ENCODE peak calls at places on chromosomes 4 and X, in four cellular contexts. J is hepatocyte, H is K562, L is GM23248. T is an unnamed sample. For H3K4me1, the result is how much of the 10 kb centered on the place peaks cover.

GRCh38 chrX:72306851-72307645 is 1.3 kb upstream of the CITED1 start:
- DNase-seq in J (peak), H (peak), L (peak), T (no peak)

GRCh38 chr4:156303708-156304107 is 350.0 kb upstream of the CTSO start:
- DNase-seq in J (no peak), H (no peak), L (no peak), T (no peak)

GRCh38 chr4:79421483-79421882 is 13.5 kb upstream of the GK2 start:
- DNase-seq in J (no peak), H (no peak), L (no peak), T (no peak)

GRCh38 chrX:153349952-153350351 is 16.0 kb downstream of the ZNF275 start:
- DNase-seq in J (no peak), H (no peak), L (no peak), T (no peak)

GRCh38 chr4:94515365-94515764 is 63.6 kb downstream of the PDLIM5 start:
- DNase-seq in J (no peak), H (no peak), L (no peak), T (no peak)

GRCh38 chr4:181737744-181738143 is 505.5 kb upstream of the TENM3 start:
- DNase-seq in J (no peak), H (no peak), L (no peak), T (no peak)

GRCh38 chrX:49919617-49920016 is 2.8 kb upstream of the CLCN5 start:
- DNase-seq in J (peak), H (peak), L (peak), T (no peak)

GRCh38 chr4:99117876-99118693 is 26.0 kb downstream of the ADH4 start:
- DNase-seq in J (peak), H (no peak), L (peak), T (no peak)

GRCh38 chr4:16205298-16206164 is 20.7 kb downstream of the TAPT1 start:
- DNase-seq in J (peak), H (peak), L (peak), T (no peak)

GRCh38 chr4:13678186-13678924 is 50.8 kb upstream of the BOD1L1 start:
- DNase-seq in J (no peak), H (no peak), L (no peak), T (no peak)

GRCh38 chr4:78079701-78080430 is 22.7 kb downstream of the FRAS1 start:
- DNase-seq in J (no peak), H (no peak), L (no peak), T (no peak)

GRCh38 chr4:11436673-11437072 is 8.0 kb upstream of the HS3ST1 start:
- DNase-seq in J (no peak), H (no peak), L (no peak), T (no peak)

GRCh38 chr4:6625256-6625655 is 15.2 kb upstream of the MRFAP1 start:
- DNase-seq in J (no peak), H (no peak), L (no peak), T (no peak)

GRCh38 chrX:154546354-154547244 is at the start of gene G6PD:
- DNase-seq in J (peak), H (peak), L (peak), T (no peak)

GRCh38 chr4:2936773-2937145 is 26.4 kb downstream of the NOP14 start:
- DNase-seq in J (peak), H (no peak), L (peak), T (peak)

GRCh38 chrX:130626521-130626920 is 224.7 kb downstream of the RBMX2 start:
- DNase-seq in J (no peak), H (no peak), L (peak), T (no peak)

GRCh38 chr4:131302108-131302507 is 1847.0 kb upstream of the PCDH10 start:
- DNase-seq in J (no peak), H (no peak), L (no peak), T (no peak)

GRCh38 chr4:3501825-3502425 is 30.3 kb downstream of the LRPAP1 start:
- DNase-seq in J (no peak), H (no peak), L (no peak), T (no peak)

GRCh38 chr4:52019941-52020657 is at the start of gene LRRC66:
- DNase-seq in J (peak), H (no peak), L (peak), T (no peak)

GRCh38 chrX:103554687-103555417 is 30.5 kb upstream of the TCEAL4 start:
- DNase-seq in J (peak), H (peak), L (no peak), T (no peak)

GRCh38 chr4:47221721-47222120 is 190.4 kb downstream of the GABRB1 start:
- DNase-seq in J (peak), H (no peak), L (peak), T (no peak)

GRCh38 chrX:142089193-142089592 is 115.9 kb downstream of the MAGEC2 start:
- DNase-seq in J (peak), H (no peak), L (peak), T (no peak)

GRCh38 chrX:11952176-11952720 is 186.0 kb upstream of the FRMPD4 start:
- DNase-seq in J (no peak), H (no peak), L (no peak), T (no peak)

GRCh38 chr4:118872181-118872580 is 16.5 kb upstream of the SYNPO2 start:
- DNase-seq in J (no peak), H (no peak), L (no peak), T (no peak)

GRCh38 chr4:108398836-108399235 is 221.5 kb upstream of the RPL34 start:
- DNase-seq in J (no peak), H (no peak), L (no peak), T (no peak)
- H3K4me1 ChIP-seq in J (under half), H (under half), L (under half), T (under half)

GRCh38 chrX:150150780-150151125 is 212.4 kb upstream of the MAMLD1 start:
- DNase-seq in J (no peak), H (no peak), L (no peak), T (no peak)
- H2AFZ ChIP-seq in J (no peak), H (no peak), L (no peak), T (no peak)

DNA sequence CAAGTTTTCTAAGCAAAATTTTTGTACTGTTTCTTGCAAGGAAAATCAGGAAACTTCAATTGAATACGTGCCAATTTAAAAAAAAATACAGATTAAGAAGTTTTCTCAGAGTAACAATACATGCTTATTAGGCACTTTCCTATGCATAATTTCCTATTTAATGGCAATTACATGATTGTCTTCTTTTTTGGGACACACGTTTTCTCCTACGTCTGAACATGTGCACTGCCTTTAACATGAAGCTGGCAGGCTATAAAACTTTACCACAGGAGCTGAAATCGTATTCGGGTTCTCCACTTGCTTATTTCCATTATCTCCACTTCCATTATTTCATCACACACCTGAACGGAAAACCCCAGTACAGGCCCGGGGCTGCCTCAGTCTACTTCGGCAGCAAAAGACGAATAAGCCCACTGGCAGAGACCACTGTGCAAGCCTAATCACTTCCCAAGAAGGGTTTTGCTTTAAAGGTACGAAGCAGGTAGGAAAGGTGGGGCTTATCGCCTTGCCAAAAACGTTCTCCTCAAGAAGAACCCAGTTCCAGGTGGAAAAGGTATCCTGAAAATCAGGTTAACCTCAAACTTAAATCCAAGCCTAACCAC is 573 bp downstream of the RCHY1 start:
- DNase-seq in J (peak), H (no peak), L (peak), T (no peak)
- H3K4me1 ChIP-seq in J (under half), H (under half), L (under half), T (under half)

DNA sequence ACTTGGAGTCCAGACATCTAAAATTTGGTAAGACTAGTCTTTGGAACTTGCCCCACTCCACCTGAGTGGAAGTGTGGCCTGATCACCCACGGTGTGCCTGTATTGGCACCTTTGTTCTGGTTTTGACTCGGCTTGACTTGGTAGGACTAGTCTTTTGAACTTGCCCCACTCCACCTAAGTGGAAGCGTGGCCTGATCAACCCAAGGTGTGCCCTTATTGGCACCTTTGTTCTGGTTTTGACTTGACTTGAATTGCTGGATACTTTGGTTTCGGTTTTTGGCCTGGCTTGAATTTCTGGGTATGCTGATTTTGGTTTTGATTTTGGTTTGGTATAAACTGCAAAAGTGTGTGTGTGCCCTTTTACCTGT is 44.7 kb upstream of the UGT2B7 start:
- DNase-seq in J (no peak), H (no peak), L (no peak), T (no peak)
- H2AFZ ChIP-seq in J (no peak), H (peak), L (no peak), T (peak)

GRCh38 chr4:139973611-139974010 is 180.4 kb downstream of the MAML3 start:
- DNase-seq in J (no peak), H (no peak), L (no peak), T (no peak)
- H3K4me1 ChIP-seq in J (under half), H (under half), L (under half), T (under half)

DNA sequence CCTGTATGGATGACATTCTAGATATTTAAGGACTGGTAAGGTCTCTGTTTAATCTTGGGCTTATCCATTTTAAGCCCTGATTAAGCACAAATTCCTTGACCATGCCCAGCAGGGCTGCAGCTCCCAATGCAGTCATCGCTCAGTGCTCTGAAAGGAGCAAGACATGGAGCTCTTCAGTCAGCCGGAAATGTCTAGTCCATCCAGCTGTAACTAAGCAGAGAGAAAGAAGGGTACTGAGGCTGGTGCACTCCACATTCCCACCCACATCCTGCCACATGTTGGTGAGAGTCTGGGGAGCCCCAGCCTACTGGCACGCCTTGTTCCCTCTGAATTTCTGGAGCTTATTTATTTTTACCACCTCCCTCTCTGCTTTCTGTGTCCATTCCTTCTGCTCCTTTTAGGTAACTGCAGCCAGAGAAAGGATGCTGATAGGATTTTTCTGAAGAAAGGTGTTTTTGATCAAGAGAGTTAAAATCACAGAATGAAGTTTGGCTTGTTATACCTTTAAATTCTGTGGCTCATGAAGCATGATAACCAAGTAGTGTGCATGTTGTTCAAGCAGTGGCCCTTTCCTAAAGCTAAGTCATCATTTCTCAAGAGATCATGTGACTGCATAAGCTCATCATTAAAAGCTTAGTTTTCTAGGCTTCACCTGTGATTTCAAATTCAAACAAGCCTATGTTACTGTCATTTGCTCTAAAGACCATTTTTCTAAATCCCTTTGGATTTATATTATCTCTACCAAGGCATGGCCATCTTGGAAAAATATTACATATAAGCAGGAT is 74.0 kb downstream of the GALNT7 start:
- DNase-seq in J (no peak), H (no peak), L (no peak), T (no peak)
- H2AFZ ChIP-seq in J (no peak), H (no peak), L (no peak), T (no peak)

GRCh38 chrX:40108084-40108958 is 10.6 kb upstream of the BCOR start:
- DNase-seq in J (peak), H (no peak), L (peak), T (no peak)

GRCh38 chrX:40106677-40107290 is 9.0 kb upstream of the BCOR start:
- DNase-seq in J (no peak), H (no peak), L (peak), T (no peak)

GRCh38 chrX:40108959-40109287 is 11.2 kb upstream of the BCOR start:
- DNase-seq in J (peak), H (peak), L (peak), T (no peak)

GRCh38 chrX:40105791-40106676 is 8.3 kb upstream of the BCOR start:
- DNase-seq in J (peak), H (peak), L (peak), T (no peak)

DNA sequence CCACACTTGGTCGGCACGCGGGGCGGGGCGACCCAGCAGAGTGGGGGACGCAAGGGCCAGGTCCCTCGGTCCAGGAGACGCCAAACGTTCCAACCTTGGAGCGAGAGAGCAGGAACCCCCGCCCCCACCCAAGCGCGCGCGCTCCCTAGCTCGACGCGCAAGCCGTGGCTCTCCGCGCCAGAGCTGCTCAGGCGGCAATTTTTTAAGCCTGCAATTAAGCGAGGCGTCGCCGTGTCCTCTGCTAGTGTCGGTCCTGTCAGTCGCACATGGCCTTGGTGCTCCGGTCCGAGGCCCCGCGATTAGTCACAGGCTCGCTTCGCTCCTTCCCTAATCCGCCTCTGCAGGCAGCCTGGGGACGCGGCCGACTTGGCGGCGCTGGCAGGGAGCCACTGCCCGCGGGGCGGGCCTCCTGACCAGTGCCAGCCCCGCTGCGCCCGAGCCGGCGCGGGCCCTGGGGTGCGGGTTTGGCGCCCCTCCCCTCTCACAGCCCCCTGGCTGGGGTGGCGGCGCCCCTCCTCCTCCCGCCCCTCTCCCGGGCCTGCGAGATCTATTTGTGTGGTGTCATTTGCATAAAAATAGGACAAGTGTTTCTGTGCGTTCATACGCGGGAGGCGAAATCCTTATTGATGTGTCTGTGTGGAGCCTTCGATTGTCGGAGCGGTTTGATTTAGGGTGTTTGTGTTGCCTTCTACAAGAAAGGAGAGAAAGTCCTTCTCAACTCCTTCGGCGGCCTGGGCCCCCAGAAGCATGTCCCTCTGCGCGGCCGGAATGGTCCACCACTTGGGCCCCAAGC is 9.7 kb upstream of the BCOR start:
- DNase-seq in J (peak), H (no peak), L (peak), T (no peak)
- H3K4me1 ChIP-seq in J (half or more), H (half or more), L (under half), T (under half)

DNA sequence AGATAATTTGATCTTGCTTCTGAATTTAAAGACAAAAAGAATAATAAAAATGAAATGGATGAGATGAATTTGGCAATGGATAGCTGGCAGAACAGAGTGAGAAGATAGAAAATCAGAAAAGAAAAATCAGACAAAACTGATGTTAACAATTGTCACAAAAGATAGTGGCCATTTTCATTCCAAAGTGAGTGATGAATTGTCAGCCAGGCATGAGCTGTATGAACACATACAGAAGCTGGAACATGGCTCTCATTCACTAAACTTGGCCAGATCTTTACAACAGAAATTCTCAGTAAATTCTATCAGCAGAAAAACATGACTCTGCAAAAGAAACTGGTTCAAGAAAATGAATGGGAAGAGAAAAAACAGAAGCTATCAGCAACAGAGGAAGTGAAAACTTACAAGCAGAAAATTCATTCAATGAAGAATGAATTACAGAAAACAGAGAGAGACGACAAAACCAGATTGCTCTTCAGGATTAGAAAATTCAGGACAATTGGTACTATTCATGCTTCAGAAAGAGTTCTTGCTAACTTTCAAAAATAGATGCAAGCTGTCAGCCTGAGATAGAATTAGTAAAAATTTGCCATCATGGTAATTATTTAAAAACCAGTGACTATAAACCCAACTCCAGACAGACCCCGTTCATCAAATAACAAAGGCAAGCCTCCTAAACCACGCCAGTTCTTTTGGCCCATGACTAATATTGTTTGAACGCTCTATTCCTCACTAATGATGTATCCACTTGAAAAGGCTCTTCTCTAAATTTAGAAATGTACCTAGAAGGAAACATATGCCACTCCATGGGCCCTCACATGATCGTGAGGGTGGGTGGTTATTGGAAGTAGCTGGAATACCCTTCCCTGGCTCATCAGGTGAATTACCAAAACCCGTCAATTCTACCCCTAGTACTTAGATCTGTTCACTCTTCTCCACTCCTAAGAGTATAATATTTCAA is 249.5 kb downstream of the COL25A1 start:
- DNase-seq in J (no peak), H (no peak), L (no peak), T (no peak)
- H2AFZ ChIP-seq in J (no peak), H (peak), L (no peak), T (no peak)

GRCh38 chr4:123787710-123788109 is 391.1 kb downstream of the SPRY1 start:
- DNase-seq in J (no peak), H (no peak), L (peak), T (no peak)
- H3K4me1 ChIP-seq in J (under half), H (under half), L (under half), T (under half)

T was measured in keratinocyte.